ENCODE peak calls at places on chromosomes 12 and 14, in nine cellular contexts. A, K, J, E, R, Y, U, B and M are unnamed samples.

GRCh38 chr12:31499567-31499966 is 91.4 kb downstream of the DENND5B start:
- DNase-seq in K (no peak), U (no peak), Y (no peak), E (no peak), J (no peak), R (no peak), A (no peak), B (no peak), M (no peak)

GRCh38 chr14:73785834-73786631 is 65.6 kb upstream of the PTGR2 start:
- DNase-seq in Y (peak; percentile 60), A (no peak), E (peak; percentile 32), U (peak; percentile 79), K (peak; percentile 96), J (peak; percentile 65), R (peak; percentile 38), B (peak; percentile 89), M (peak; percentile 74)

GRCh38 chr14:46048127-46048526 is 603.5 kb downstream of the RPL10L start:
- DNase-seq in A (no peak), E (peak; percentile 28), R (no peak), U (no peak), B (no peak), J (no peak), K (peak; percentile 88), Y (peak; percentile 74), M (no peak)

GRCh38 chr12:24780969-24781368 is 167.9 kb downstream of the BCAT1 start:
- DNase-seq in E (peak; percentile 10), Y (no peak), J (no peak), K (no peak), A (peak; percentile 26), U (no peak), R (no peak), B (no peak), M (no peak)

GRCh38 chr14:79989990-79990389 is 221.3 kb downstream of the DIO2 start:
- DNase-seq in E (no peak), U (no peak), A (no peak), B (no peak), R (no peak), J (no peak), K (no peak), Y (no peak), M (no peak)

GRCh38 chr12:76820888-76821482 is 57.1 kb downstream of the ZDHHC17 start:
- DNase-seq in B (peak; percentile 19), J (no peak), A (no peak), R (no peak), U (peak; percentile 26), Y (peak; percentile 52), K (peak; percentile 23), E (peak; percentile 35), M (no peak)

GRCh38 chr12:114339626-114340025 is 66.3 kb downstream of the TBX5 start:
- DNase-seq in J (no peak), A (no peak), K (no peak), R (no peak), Y (no peak), U (no peak), B (no peak), E (no peak), M (no peak)

GRCh38 chr12:119869720-119870119 is 7.4 kb downstream of the CIT start:
- DNase-seq in B (no peak), J (no peak), R (no peak), U (no peak), A (no peak), K (peak; percentile 68), Y (no peak), E (no peak), M (no peak)

GRCh38 chr12:16482726-16483125 is 123.2 kb downstream of the LMO3 start:
- DNase-seq in R (no peak), J (no peak), A (no peak), U (no peak), Y (no peak), B (no peak), E (no peak), K (no peak), M (no peak)

GRCh38 chr12:132227782-132228417 is 83.6 kb downstream of the NOC4L start:
- DNase-seq in J (no peak), U (no peak), E (no peak), B (no peak), Y (no peak), K (no peak), A (no peak), R (no peak), M (no peak)

GRCh38 chr12:67651380-67651695 is 2.8 kb downstream of the DYRK2 start:
- DNase-seq in R (peak; percentile 9), Y (peak; percentile 27), E (peak; percentile 24), U (no peak), K (peak; percentile 21), A (peak; percentile 30), J (peak; percentile 49), B (peak; percentile 30), M (peak; percentile 47)

GRCh38 chr12:6548556-6549378 is 7.1 kb downstream of the IFFO1 start:
- DNase-seq in J (no peak), E (no peak), Y (no peak), A (no peak), K (no peak), U (peak; percentile 38), B (no peak), R (no peak), M (no peak)